ENCODE peak calls at places on chromosomes 13 and 19, in six cellular contexts. N is HS-5; G is left colon; O is stimulated activated CD4-positive, alpha-beta T cell treated with anti-CD3 and anti-CD28 coated beads, Interleukin-15, amount 100 ng/mL, for 1 hour; E is iPS-NIHi11; Y is body of pancreas. W is an unnamed sample.

GRCh38 chr13:71813187-71813586 is 53.8 kb downstream of the DACH1 start:
- DNase-seq in N (no peak), G (no peak), O (no peak), E (no peak), Y (no peak), W (no peak)

GRCh38 chr13:78603240-78603947 is at the start of gene POU4F1:
- DNase-seq in N (no peak), G (peak), O (no peak), E (peak), Y (peak), W (no peak)

GRCh38 chr19:2451138-2451537 is 5.6 kb downstream of the LMNB2 start:
- DNase-seq in N (no peak), G (no peak), O (no peak), E (no peak), Y (no peak), W (no peak)

GRCh38 chr19:15934332-15935078 is at the start of gene CYP4F11:
- DNase-seq in N (no peak), G (peak), O (no peak), E (peak), Y (peak), W (peak)

GRCh38 chr13:74819549-74819948 is 662.4 kb downstream of the TBC1D4 start:
- DNase-seq in N (no peak), G (no peak), O (no peak), E (no peak), Y (no peak), W (no peak)

GRCh38 chr13:114108894-114109293 is 23.5 kb downstream of the RASA3 start:
- DNase-seq in N (no peak), G (peak), O (no peak), E (no peak), Y (no peak), W (no peak)

GRCh38 chr19:4057913-4058695 is 8.6 kb downstream of the ZBTB7A start:
- DNase-seq in N (peak), G (peak), O (no peak), E (no peak), Y (peak), W (no peak)

GRCh38 chr19:5964816-5965565 is 12.9 kb downstream of the RANBP3 start:
- DNase-seq in N (no peak), G (no peak), O (no peak), E (no peak), Y (no peak), W (no peak)

GRCh38 chr13:45297456-45298205 is 43.4 kb downstream of the TPT1 start:
- DNase-seq in N (no peak), G (no peak), O (no peak), E (no peak), Y (no peak), W (no peak)

GRCh38 chr13:73870970-73871935 is 263.0 kb downstream of the KLF12 start:
- DNase-seq in N (no peak), G (no peak), O (no peak), E (peak), Y (no peak), W (no peak)

GRCh38 chr13:35489050-35489449 is 12.6 kb upstream of the MAB21L1 start:
- DNase-seq in N (no peak), G (no peak), O (no peak), E (no peak), Y (no peak), W (no peak)

GRCh38 chr13:76647550-76647949 is 238.7 kb downstream of the KCTD12 start:
- DNase-seq in N (no peak), G (no peak), O (no peak), E (no peak), Y (no peak), W (no peak)

GRCh38 chr13:32548837-32549236 is 10.2 kb upstream of the N4BP2L2 start:
- DNase-seq in N (no peak), G (no peak), O (no peak), E (no peak), Y (no peak), W (no peak)

GRCh38 chr19:12664406-12665280 is 1.9 kb downstream of the MAN2B1 start:
- DNase-seq in N (no peak), G (peak), O (no peak), E (peak), Y (no peak), W (no peak)

GRCh38 chr19:1883784-1884183 is 1.5 kb downstream of the ABHD17A start:
- DNase-seq in N (no peak), G (no peak), O (no peak), E (no peak), Y (no peak), W (no peak)

GRCh38 chr13:77207943-77208342 is 119.0 kb downstream of the MYCBP2 start:
- DNase-seq in N (peak), G (no peak), O (no peak), E (no peak), Y (no peak), W (no peak)

GRCh38 chr13:108769213-108770070 is 140.0 kb downstream of the MYO16 start:
- DNase-seq in N (no peak), G (no peak), O (no peak), E (no peak), Y (no peak), W (no peak)

GRCh38 chr13:80840313-80840976 is 499.5 kb upstream of the SPRY2 start:
- DNase-seq in N (peak), G (no peak), O (no peak), E (no peak), Y (no peak), W (no peak)

GRCh38 chr19:33946535-33947323 is 150.1 kb downstream of the KCTD15 start:
- DNase-seq in N (no peak), G (no peak), O (no peak), E (no peak), Y (no peak), W (peak)

GRCh38 chr19:39677931-39678889 is 22.5 kb downstream of the LGALS16 start:
- DNase-seq in N (no peak), G (no peak), O (no peak), E (no peak), Y (peak), W (peak)

GRCh38 chr13:114130708-114131580 is 1.5 kb downstream of the RASA3 start:
- DNase-seq in N (peak), G (peak), O (no peak), E (no peak), Y (peak), W (no peak)

GRCh38 chr19:53649746-53650593 is 18.2 kb downstream of the DPRX start:
- DNase-seq in N (no peak), G (no peak), O (no peak), E (no peak), Y (no peak), W (no peak)

GRCh38 chr13:99496322-99497142 is 4.7 kb upstream of the TM9SF2 start:
- DNase-seq in N (peak), G (peak), O (peak), E (no peak), Y (peak), W (no peak)

GRCh38 chr13:69579351-69579750 is 528.3 kb upstream of the ATXN8OS start:
- DNase-seq in N (no peak), G (no peak), O (no peak), E (no peak), Y (no peak), W (peak)

GRCh38 chr19:31349160-31349881 is at the start of gene TSHZ3:
- DNase-seq in N (no peak), G (peak), O (no peak), E (peak), Y (peak), W (no peak)

GRCh38 chr19:10295305-10295846 is 5.6 kb downstream of the ICAM5 start:
- DNase-seq in N (no peak), G (peak), O (peak), E (peak), Y (no peak), W (no peak)

GRCh38 chr19:7516878-7517277 is 975 bp downstream of the ZNF358 start:
- DNase-seq in N (no peak), G (no peak), O (no peak), E (no peak), Y (no peak), W (no peak)

GRCh38 chr13:109036091-109036490 is 406.7 kb downstream of the MYO16 start:
- DNase-seq in N (no peak), G (no peak), O (no peak), E (no peak), Y (no peak), W (no peak)

GRCh38 chr13:42567772-42568428 is 6.1 kb upstream of the TNFSF11 start:
- DNase-seq in N (no peak), G (no peak), O (no peak), E (no peak), Y (no peak), W (no peak)

GRCh38 chr19:10419646-10420443 is 493 bp upstream of the PDE4A start:
- DNase-seq in N (no peak), G (no peak), O (no peak), E (peak), Y (no peak), W (no peak)

GRCh38 chr13:49791753-49792549 is 531 bp downstream of the KPNA3 start:
- DNase-seq in N (no peak), G (peak), O (peak), E (peak), Y (peak), W (no peak)

GRCh38 chr13:83995930-83996329 is 113.7 kb upstream of the SLITRK1 start:
- DNase-seq in N (no peak), G (no peak), O (no peak), E (no peak), Y (no peak), W (no peak)